ENCODE peak calls at places on chromosomes 1 and 21, in five cellular contexts. One of them, this sample, is unnamed.

GRCh38 chr1:214337536-214337935 is 56.6 kb downstream of the SMYD2 start:
- DNase-seq in astrocyte of the cerebellum: peak; percentile 65
- DNase-seq in germinal center: no peak
- DNase-seq in nephron progenitor cell: no peak
- DNase-seq in NCI-H460: no peak
- DNase-seq in this sample: no peak

GRCh38 chr1:15125101-15125745 is 28.3 kb upstream of the TMEM51 start:
- DNase-seq in astrocyte of the cerebellum: no peak
- DNase-seq in germinal center: no peak
- DNase-seq in nephron progenitor cell: no peak
- DNase-seq in NCI-H460: no peak
- DNase-seq in this sample: no peak

GRCh38 chr1:19676438-19676922 is 11.8 kb downstream of the HTR6 start:
- DNase-seq in astrocyte of the cerebellum: peak; percentile 38
- DNase-seq in germinal center: peak; percentile 33
- DNase-seq in nephron progenitor cell: peak; percentile 84
- DNase-seq in NCI-H460: peak; percentile 39
- DNase-seq in this sample: no peak

GRCh38 chr1:205454903-205455335 is 926 bp downstream of the BLACAT1 start:
- DNase-seq in astrocyte of the cerebellum: no peak
- DNase-seq in germinal center: no peak
- DNase-seq in nephron progenitor cell: peak; percentile 45
- DNase-seq in NCI-H460: no peak
- DNase-seq in this sample: no peak

GRCh38 chr1:24283326-24284155 is 35.6 kb upstream of the GRHL3 start:
- DNase-seq in astrocyte of the cerebellum: peak; percentile 71
- DNase-seq in germinal center: no peak
- DNase-seq in nephron progenitor cell: no peak
- DNase-seq in NCI-H460: peak; percentile 89
- DNase-seq in this sample: no peak

GRCh38 chr1:212488436-212489283 is 55.9 kb downstream of the NENF start:
- DNase-seq in astrocyte of the cerebellum: peak; percentile 62
- DNase-seq in germinal center: no peak
- DNase-seq in nephron progenitor cell: no peak
- DNase-seq in NCI-H460: peak; percentile 83
- DNase-seq in this sample: no peak

GRCh38 chr21:25512095-25513086 is 94.9 kb downstream of the MRPL39 start:
- DNase-seq in astrocyte of the cerebellum: no peak
- DNase-seq in germinal center: no peak
- DNase-seq in nephron progenitor cell: no peak
- DNase-seq in NCI-H460: no peak
- DNase-seq in this sample: no peak

GRCh38 chr1:206029484-206029883 is 5.8 kb upstream of the CTSE start:
- DNase-seq in astrocyte of the cerebellum: no peak
- DNase-seq in germinal center: no peak
- DNase-seq in nephron progenitor cell: no peak
- DNase-seq in NCI-H460: no peak
- DNase-seq in this sample: no peak

GRCh38 chr1:100767176-100767876 is 47.8 kb downstream of the VCAM1 start:
- DNase-seq in astrocyte of the cerebellum: no peak
- DNase-seq in germinal center: no peak
- DNase-seq in nephron progenitor cell: no peak
- DNase-seq in NCI-H460: no peak
- DNase-seq in this sample: no peak

GRCh38 chr1:192812420-192813209 is 3.8 kb downstream of the RGS2 start:
- DNase-seq in astrocyte of the cerebellum: no peak
- DNase-seq in germinal center: no peak
- DNase-seq in nephron progenitor cell: no peak
- DNase-seq in NCI-H460: peak; percentile 55
- DNase-seq in this sample: no peak

GRCh38 chr21:32403201-32403701 is 9.3 kb upstream of the EVA1C start:
- DNase-seq in astrocyte of the cerebellum: no peak
- DNase-seq in germinal center: peak; percentile 36
- DNase-seq in nephron progenitor cell: peak; percentile 57
- DNase-seq in NCI-H460: peak; percentile 70
- DNase-seq in this sample: peak; percentile 8

GRCh38 chr1:54027848-54028247 is 9.9 kb upstream of the LDLRAD1 start:
- DNase-seq in astrocyte of the cerebellum: no peak
- DNase-seq in germinal center: no peak
- DNase-seq in nephron progenitor cell: no peak
- DNase-seq in NCI-H460: no peak
- DNase-seq in this sample: no peak

GRCh38 chr1:11046625-11047365 is at the start of gene MASP2:
- DNase-seq in astrocyte of the cerebellum: no peak
- DNase-seq in germinal center: no peak
- DNase-seq in nephron progenitor cell: no peak
- DNase-seq in NCI-H460: no peak
- DNase-seq in this sample: no peak

GRCh38 chr1:160997323-160998038 is 23.5 kb downstream of the F11R start:
- DNase-seq in astrocyte of the cerebellum: peak; percentile 19
- DNase-seq in germinal center: peak; percentile 44
- DNase-seq in nephron progenitor cell: no peak
- DNase-seq in NCI-H460: peak; percentile 60
- DNase-seq in this sample: no peak

GRCh38 chr1:61081637-61082335 is 575 bp upstream of the NFIA start:
- DNase-seq in astrocyte of the cerebellum: no peak
- DNase-seq in germinal center: peak; percentile 68
- DNase-seq in nephron progenitor cell: peak; percentile 45
- DNase-seq in NCI-H460: peak; percentile 59
- DNase-seq in this sample: no peak

GRCh38 chr1:62438163-62438562 is 1.3 kb downstream of the USP1 start:
- DNase-seq in astrocyte of the cerebellum: no peak
- DNase-seq in germinal center: no peak
- DNase-seq in nephron progenitor cell: no peak
- DNase-seq in NCI-H460: no peak
- DNase-seq in this sample: no peak

GRCh38 chr1:44926311-44926781 is 60.0 kb downstream of the EIF2B3 start:
- DNase-seq in astrocyte of the cerebellum: peak; percentile 40
- DNase-seq in germinal center: no peak
- DNase-seq in nephron progenitor cell: no peak
- DNase-seq in NCI-H460: no peak
- DNase-seq in this sample: no peak

GRCh38 chr1:165144757-165145397 is 211.6 kb downstream of the LMX1A start:
- DNase-seq in astrocyte of the cerebellum: peak; percentile 31
- DNase-seq in germinal center: peak; percentile 13
- DNase-seq in nephron progenitor cell: peak; percentile 75
- DNase-seq in NCI-H460: peak; percentile 67
- DNase-seq in this sample: peak; percentile 71

GRCh38 chr1:228075801-228076271 is 6.7 kb upstream of the ARF1 start:
- DNase-seq in astrocyte of the cerebellum: no peak
- DNase-seq in germinal center: no peak
- DNase-seq in nephron progenitor cell: no peak
- DNase-seq in NCI-H460: no peak
- DNase-seq in this sample: no peak

GRCh38 chr1:19032701-19033515 is 76.4 kb upstream of the IFFO2 start:
- DNase-seq in astrocyte of the cerebellum: no peak
- DNase-seq in germinal center: no peak
- DNase-seq in nephron progenitor cell: no peak
- DNase-seq in NCI-H460: no peak
- DNase-seq in this sample: no peak

GRCh38 chr1:211335507-211336157 is 9.0 kb downstream of the TRAF5 start:
- DNase-seq in astrocyte of the cerebellum: no peak
- DNase-seq in germinal center: peak; percentile 64
- DNase-seq in nephron progenitor cell: no peak
- DNase-seq in NCI-H460: no peak
- DNase-seq in this sample: no peak

GRCh38 chr1:95027046-95027445 is 45.7 kb downstream of the ALG14 start:
- DNase-seq in astrocyte of the cerebellum: peak; percentile 39
- DNase-seq in germinal center: no peak
- DNase-seq in nephron progenitor cell: no peak
- DNase-seq in NCI-H460: no peak
- DNase-seq in this sample: no peak

GRCh38 chr1:184843732-184844495 is 89.3 kb upstream of the EDEM3 start:
- DNase-seq in astrocyte of the cerebellum: no peak
- DNase-seq in germinal center: no peak
- DNase-seq in nephron progenitor cell: no peak
- DNase-seq in NCI-H460: no peak
- DNase-seq in this sample: no peak

GRCh38 chr1:37797750-37798345 is 4.2 kb downstream of the MANEAL start:
- DNase-seq in astrocyte of the cerebellum: peak; percentile 43
- DNase-seq in germinal center: no peak
- DNase-seq in nephron progenitor cell: no peak
- DNase-seq in NCI-H460: no peak
- DNase-seq in this sample: no peak

GRCh38 chr1:217921126-217921900 is 290.2 kb downstream of the SPATA17 start:
- DNase-seq in astrocyte of the cerebellum: no peak
- DNase-seq in germinal center: no peak
- DNase-seq in nephron progenitor cell: no peak
- DNase-seq in NCI-H460: no peak
- DNase-seq in this sample: no peak

GRCh38 chr1:109514846-109515245 is 5.3 kb upstream of the AMIGO1 start:
- DNase-seq in astrocyte of the cerebellum: no peak
- DNase-seq in germinal center: no peak
- DNase-seq in nephron progenitor cell: no peak
- DNase-seq in NCI-H460: no peak
- DNase-seq in this sample: no peak

GRCh38 chr21:34029724-34030528 is 43.5 kb upstream of the MRPS6 start:
- DNase-seq in astrocyte of the cerebellum: no peak
- DNase-seq in germinal center: peak; percentile 72
- DNase-seq in nephron progenitor cell: peak; percentile 46
- DNase-seq in NCI-H460: peak; percentile 56
- DNase-seq in this sample: no peak

GRCh38 chr1:9350011-9350907 is 57.6 kb downstream of the SPSB1 start:
- DNase-seq in astrocyte of the cerebellum: no peak
- DNase-seq in germinal center: no peak
- DNase-seq in nephron progenitor cell: no peak
- DNase-seq in NCI-H460: no peak
- DNase-seq in this sample: no peak

GRCh38 chr21:33962290-33962689 is 46.7 kb upstream of the ATP5PO start:
- DNase-seq in astrocyte of the cerebellum: no peak
- DNase-seq in germinal center: no peak
- DNase-seq in nephron progenitor cell: no peak
- DNase-seq in NCI-H460: no peak
- DNase-seq in this sample: no peak

GRCh38 chr1:116832268-116832931 is 77.3 kb upstream of the PTGFRN start:
- DNase-seq in astrocyte of the cerebellum: no peak
- DNase-seq in germinal center: no peak
- DNase-seq in nephron progenitor cell: no peak
- DNase-seq in NCI-H460: no peak
- DNase-seq in this sample: no peak

GRCh38 chr1:39405358-39405757 is 86.1 kb upstream of the BMP8A start:
- DNase-seq in astrocyte of the cerebellum: no peak
- DNase-seq in germinal center: no peak
- DNase-seq in nephron progenitor cell: no peak
- DNase-seq in NCI-H460: no peak
- DNase-seq in this sample: no peak

GRCh38 chr1:208190784-208191183 is 53.4 kb downstream of the PLXNA2 start:
- DNase-seq in astrocyte of the cerebellum: no peak
- DNase-seq in germinal center: no peak
- DNase-seq in nephron progenitor cell: no peak
- DNase-seq in NCI-H460: no peak
- DNase-seq in this sample: peak; percentile 10

GRCh38 chr1:198118136-198118535 is 38.7 kb upstream of the NEK7 start:
- DNase-seq in astrocyte of the cerebellum: peak; percentile 72
- DNase-seq in germinal center: no peak
- DNase-seq in nephron progenitor cell: no peak
- DNase-seq in NCI-H460: peak; percentile 80
- DNase-seq in this sample: no peak

GRCh38 chr1:2108213-2108876 is 58.1 kb downstream of the PRKCZ start:
- DNase-seq in astrocyte of the cerebellum: no peak
- DNase-seq in germinal center: no peak
- DNase-seq in nephron progenitor cell: peak; percentile 68
- DNase-seq in NCI-H460: no peak
- DNase-seq in this sample: no peak

GRCh38 chr1:235045034-235045690 is 83.5 kb downstream of the TOMM20 start:
- DNase-seq in astrocyte of the cerebellum: no peak
- DNase-seq in germinal center: no peak
- DNase-seq in nephron progenitor cell: no peak
- DNase-seq in NCI-H460: no peak
- DNase-seq in this sample: no peak

GRCh38 chr1:116764906-116765862 is 11.0 kb downstream of the CD2 start:
- DNase-seq in astrocyte of the cerebellum: no peak
- DNase-seq in germinal center: no peak
- DNase-seq in nephron progenitor cell: no peak
- DNase-seq in NCI-H460: no peak
- DNase-seq in this sample: no peak

This sample was measured in NCI-H187.